ENCODE peak calls at places on chromosomes 16 and 17, in four cellular contexts. K is OCI-LY7; L is natural killer cell; A is CD4-positive, alpha-beta T cell. M is an unnamed sample.

GRCh38 chr17:81110488-81111040 is 54.7 kb upstream of the PVALEF start:
- DNase-seq in A (no peak), L (no peak), K (no peak), M (no peak)

GRCh38 chr16:3637371-3637923 is 17.0 kb upstream of the DNASE1 start:
- DNase-seq in L (no peak), A (no peak), K (peak), M (peak)

GRCh38 chr16:79707867-79708266 is 107.3 kb upstream of the MAF start:
- DNase-seq in L (no peak), K (no peak), A (no peak), M (no peak)

GRCh38 chr16:592518-593306 is 2.8 kb downstream of the RAB40C start:
- DNase-seq in K (no peak), L (no peak), A (no peak), M (no peak)

GRCh38 chr16:89323120-89323960 is 105.8 kb downstream of the ZNF778 start:
- DNase-seq in A (no peak), K (no peak), L (no peak), M (no peak)

GRCh38 chr17:45342306-45342705 is 25.5 kb upstream of the MAP3K14 start:
- DNase-seq in K (no peak), A (no peak), L (no peak), M (no peak)

GRCh38 chr16:48291303-48291702 is 44.0 kb upstream of the ABCC11 start:
- DNase-seq in A (no peak), L (no peak), K (no peak), M (no peak)

GRCh38 chr17:30345527-30346075 is 11.7 kb upstream of the TMIGD1 start:
- DNase-seq in L (no peak), K (no peak), A (no peak), M (no peak)

GRCh38 chr16:15973460-15973859 is 24.0 kb downstream of the ABCC1 start:
- DNase-seq in A (no peak), K (no peak), L (no peak), M (no peak)

GRCh38 chr16:18801197-18801972 is at the start of gene ARL6IP1:
- DNase-seq in A (peak), L (peak), K (peak), M (peak)

DNA sequence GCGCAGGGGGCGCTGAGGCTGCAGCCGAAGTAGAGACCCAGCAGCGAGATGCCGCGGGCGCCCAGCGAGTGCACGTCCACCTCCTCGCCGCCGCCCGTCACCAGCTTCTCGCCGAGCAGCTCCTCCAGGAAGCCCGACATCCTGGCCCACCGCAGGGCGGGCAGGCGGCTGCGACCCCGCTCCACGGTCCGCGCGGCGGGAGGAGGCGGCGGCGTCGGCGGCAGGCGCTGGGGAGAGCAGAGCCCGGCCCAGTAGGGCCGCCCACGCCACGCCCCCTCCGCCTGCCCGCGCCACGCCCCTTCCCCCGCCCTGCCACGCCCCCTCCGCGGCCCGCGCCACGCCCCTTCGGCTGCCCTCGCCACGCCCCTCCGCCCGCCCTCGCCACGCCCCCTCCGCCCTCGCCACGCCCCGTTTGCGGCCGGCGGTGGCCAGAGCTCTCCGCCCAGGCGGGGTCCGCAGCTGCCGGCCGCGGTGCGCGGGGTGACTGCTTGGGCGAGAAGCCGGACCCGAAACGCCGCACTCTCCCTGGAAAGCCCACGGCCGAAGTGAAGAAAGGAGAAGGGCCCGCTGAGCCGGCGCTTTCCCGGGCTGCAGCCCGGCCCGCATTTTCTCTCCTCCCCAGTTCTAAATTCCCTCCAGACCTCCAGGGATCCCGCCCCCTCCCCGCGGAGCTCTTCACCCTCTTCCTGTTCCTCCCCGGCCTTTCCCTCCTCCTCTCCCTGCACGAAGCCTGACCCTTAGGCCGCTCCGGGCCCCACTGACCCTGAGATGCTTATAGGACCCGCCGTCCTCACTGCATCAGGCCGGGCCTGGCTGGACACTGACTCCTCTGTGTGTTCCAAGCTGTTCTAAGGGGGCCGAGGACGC is at the start of gene NXN:
- DNase-seq in K (peak), A (peak), L (peak), M (peak)
- TF ChIP-seq CTCF in K (peak), A (no peak), L (no peak), M (no peak)

GRCh38 chr17:65173284-65173793 is 36.2 kb downstream of the RGS9 start:
- DNase-seq in A (peak), K (peak), L (peak), M (no peak)
- TF ChIP-seq CTCF in A (no peak), K (no peak), L (no peak), M (no peak)

DNA sequence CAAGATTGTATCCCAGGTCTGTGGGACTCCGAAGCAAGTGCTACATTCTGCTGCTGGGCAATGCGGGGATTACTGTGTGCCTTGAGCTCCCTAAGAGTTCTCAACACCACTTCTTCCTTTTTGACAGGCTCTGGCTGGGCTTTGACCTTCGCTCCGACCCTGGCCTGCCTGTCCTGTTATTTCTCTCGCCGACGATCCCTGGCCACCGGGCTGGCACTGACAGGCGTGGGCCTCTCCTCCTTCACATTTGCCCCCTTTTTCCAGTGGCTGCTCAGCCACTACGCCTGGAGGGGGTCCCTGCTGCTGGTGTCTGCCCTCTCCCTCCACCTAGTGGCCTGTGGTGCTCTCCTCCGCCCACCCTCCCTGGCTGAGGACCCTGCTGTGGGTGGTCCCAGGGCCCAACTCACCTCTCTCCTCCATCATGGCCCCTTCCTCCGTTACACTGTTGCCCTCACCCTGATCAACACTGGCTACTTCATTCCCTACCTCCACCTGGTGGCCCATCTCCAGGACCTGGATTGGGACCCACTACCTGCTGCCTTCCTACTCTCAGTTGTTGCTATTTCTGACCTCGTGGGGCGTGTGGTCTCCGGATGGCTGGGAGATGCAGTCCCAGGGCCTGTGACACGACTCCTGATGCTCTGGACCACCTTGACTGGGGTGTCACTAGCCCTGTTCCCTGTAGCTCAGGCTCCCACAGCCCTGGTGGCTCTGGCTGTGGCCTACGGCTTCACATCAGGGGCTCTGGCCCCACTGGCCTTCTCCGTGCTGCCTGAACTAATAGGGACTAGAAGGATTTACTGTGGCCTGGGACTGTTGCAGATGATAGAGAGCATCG is 2.4 kb downstream of the SLC16A13 start:
- DNase-seq in L (no peak), A (no peak), K (no peak), M (no peak)
- TF ChIP-seq CTCF in L (no peak), A (no peak), K (peak), M (no peak)

DNA sequence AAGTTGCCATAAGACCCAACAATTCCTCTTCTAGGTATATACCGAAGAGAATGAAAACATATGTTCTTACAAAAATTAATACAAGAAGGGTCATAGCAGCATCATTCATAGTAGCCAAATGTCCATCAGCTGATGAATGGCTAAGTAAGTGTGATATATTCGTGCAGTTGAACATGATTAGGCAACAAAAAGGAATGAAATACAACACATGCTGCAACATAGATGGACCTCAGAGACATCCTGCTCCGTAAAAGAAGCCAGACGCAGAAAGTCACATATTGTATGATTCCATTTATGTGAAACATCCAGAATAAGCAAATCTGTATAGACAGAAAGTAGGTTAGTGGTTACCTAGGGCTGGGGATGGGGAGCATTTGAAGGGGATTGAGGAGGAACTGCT is 229.4 kb upstream of the CACNG5 start:
- DNase-seq in A (no peak), L (no peak), K (no peak), M (no peak)
- TF ChIP-seq CTCF in A (no peak), L (no peak), K (no peak), M (no peak)

DNA sequence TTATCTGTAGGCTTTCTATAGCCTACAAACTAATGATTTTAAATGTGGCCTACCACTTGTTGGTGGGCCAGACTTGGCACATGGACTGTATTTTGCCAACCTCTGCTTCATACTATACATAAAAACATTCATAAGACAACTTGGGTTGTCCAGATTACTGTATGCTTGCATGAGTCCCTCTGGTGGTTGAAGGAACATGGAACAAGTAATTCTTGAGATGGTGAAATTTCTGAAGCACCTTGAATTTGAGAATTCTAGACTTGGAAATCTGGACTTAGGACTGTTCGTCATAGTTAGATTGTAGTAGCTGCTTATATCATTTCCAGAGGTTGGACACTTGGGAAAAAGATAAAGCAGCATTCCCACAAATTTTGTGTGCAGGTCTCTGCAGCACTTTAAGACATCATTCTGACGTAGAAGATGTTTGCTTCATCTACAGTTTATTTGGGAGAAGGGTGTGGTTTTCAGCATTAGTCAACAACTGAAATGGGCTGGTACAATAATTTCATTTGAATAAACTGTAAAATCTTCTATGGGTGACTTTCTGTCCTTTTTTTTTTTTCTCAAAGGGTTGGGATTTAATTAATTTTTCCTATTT is 31.2 kb downstream of the NFATC3 start:
- DNase-seq in L (no peak), A (no peak), K (peak), M (no peak)
- TF ChIP-seq CTCF in L (peak), A (peak), K (peak), M (peak)

GRCh38 chr16:81450783-81451491 is 6.3 kb downstream of the CMIP start:
- DNase-seq in L (no peak), K (no peak), A (no peak), M (no peak)
- TF ChIP-seq CTCF in L (no peak), K (peak), A (no peak), M (no peak)

DNA sequence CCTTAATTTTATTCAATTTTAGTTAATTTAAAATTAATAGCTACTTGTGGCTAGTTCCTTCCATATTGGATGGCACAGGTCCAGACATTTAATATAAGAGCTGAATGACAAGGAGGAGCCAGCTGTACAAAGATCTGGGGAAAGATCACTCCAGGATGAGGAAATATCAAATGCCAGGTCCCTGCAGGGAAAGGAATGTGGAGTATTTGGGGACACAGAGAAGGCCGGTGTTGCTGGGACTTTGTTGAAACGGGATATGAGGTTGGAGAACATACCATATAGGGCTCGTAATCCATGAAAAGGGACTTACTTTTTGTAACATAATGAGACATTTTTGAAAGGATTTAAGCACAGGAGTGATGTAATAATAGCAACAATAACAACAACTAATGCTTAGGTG is 426.8 kb downstream of the HS3ST4 start:
- DNase-seq in K (no peak), L (no peak), A (no peak), M (no peak)
- TF ChIP-seq CTCF in K (no peak), L (no peak), A (no peak), M (no peak)

DNA sequence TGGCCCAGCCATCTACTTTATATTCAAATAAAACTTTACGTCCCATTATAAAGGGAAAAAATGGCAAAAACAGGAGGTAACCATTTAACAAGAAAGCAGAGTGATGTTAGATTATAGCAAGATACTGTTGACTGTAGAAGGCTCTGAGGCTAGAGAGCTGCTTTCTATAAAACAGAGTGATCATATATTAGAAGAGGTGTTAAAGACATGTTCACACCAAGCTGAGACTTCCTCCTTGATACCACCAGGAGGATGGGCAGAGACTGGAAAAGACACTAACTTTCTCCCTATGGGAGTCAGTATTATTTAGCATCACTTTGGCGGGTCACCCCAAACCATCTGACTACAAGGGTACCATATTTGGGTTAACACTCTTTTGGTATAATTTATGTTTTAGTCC is 697 bp upstream of the CIITA start:
- DNase-seq in K (no peak), A (no peak), L (no peak), M (no peak)
- TF ChIP-seq CTCF in K (no peak), A (no peak), L (no peak), M (no peak)

M was measured in mesothelial cell of epicardium.